ENCODE peak calls at places on chromosomes 13 and 19, in eight cellular contexts. Z is left lung, L is neural progenitor cell, S is left ventricle myocardium inferior, P is lung, J is psoas muscle, K is PC-9, F is heart left ventricle. I is an unnamed sample. For H3K4me1 and H3K36me3, the result is how much of the 10 kb centered on the place peaks cover.

GRCh38 chr19:1690570-1691307 is 38.3 kb upstream of the TCF3 start:
- DNase-seq in Z (no peak), L (peak), S (no peak), P (peak), J (no peak), K (no peak), F (no peak), I (no peak)

GRCh38 chr13:85666356-85666755 is 132.9 kb downstream of the SLITRK6 start:
- DNase-seq in Z (no peak), L (peak), S (no peak), P (no peak), J (no peak), K (no peak), F (no peak), I (no peak)

GRCh38 chr19:14371321-14371821 is 9.9 kb upstream of the ADGRE5 start:
- DNase-seq in Z (no peak), L (no peak), S (no peak), P (no peak), J (no peak), K (no peak), F (no peak), I (no peak)

GRCh38 chr13:114284680-114285079 is 3.3 kb downstream of the UPF3A start:
- DNase-seq in Z (no peak), L (no peak), S (no peak), P (no peak), J (no peak), K (no peak), F (no peak), I (no peak)

GRCh38 chr13:101544979-101545378 is 92.5 kb downstream of the ITGBL1 start:
- DNase-seq in Z (no peak), L (no peak), S (no peak), P (no peak), J (no peak), K (no peak), F (no peak), I (no peak)

GRCh38 chr19:11964858-11965645 is at the start of gene ZNF763:
- DNase-seq in Z (peak), L (peak), S (peak), P (peak), J (peak), K (no peak), F (peak), I (peak)

GRCh38 chr13:27913116-27913515 is 6.7 kb upstream of the PDX1 start:
- DNase-seq in Z (no peak), L (no peak), S (no peak), P (no peak), J (no peak), K (peak), F (no peak), I (no peak)

GRCh38 chr13:113493315-113493951 is 2.9 kb upstream of the DCUN1D2 start:
- DNase-seq in Z (no peak), L (no peak), S (no peak), P (no peak), J (no peak), K (peak), F (no peak), I (no peak)

GRCh38 chr19:14476663-14477401 is 1.7 kb upstream of the PTGER1 start:
- DNase-seq in Z (peak), L (no peak), S (no peak), P (no peak), J (peak), K (peak), F (peak), I (no peak)

GRCh38 chr19:38224014-38224862 is at the start of gene DPF1:
- DNase-seq in Z (peak), L (peak), S (peak), P (no peak), J (peak), K (peak), F (peak), I (no peak)

GRCh38 chr19:33456076-33456844 is 65.3 kb downstream of the PEPD start:
- DNase-seq in Z (peak), L (no peak), S (no peak), P (no peak), J (no peak), K (no peak), F (no peak), I (no peak)

GRCh38 chr13:25409938-25410337 is 38.2 kb downstream of the ATP8A2 start:
- DNase-seq in Z (no peak), L (no peak), S (no peak), P (no peak), J (no peak), K (no peak), F (no peak), I (no peak)

GRCh38 chr13:28340272-28340793 is 154.6 kb downstream of the FLT1 start:
- DNase-seq in Z (no peak), L (no peak), S (no peak), P (no peak), J (no peak), K (no peak), F (no peak), I (no peak)

GRCh38 chr13:95723428-95723827 is 46.5 kb downstream of the DNAJC3 start:
- DNase-seq in Z (no peak), L (no peak), S (no peak), P (no peak), J (no peak), K (no peak), F (no peak), I (no peak)

GRCh38 chr13:99214232-99214631 is 13.6 kb downstream of the UBAC2 start:
- DNase-seq in Z (no peak), L (no peak), S (no peak), P (no peak), J (no peak), K (peak), F (no peak), I (no peak)
- H3K4me1 ChIP-seq in Z (under half), L (under half), S (under half), P (under half), J (under half), K (under half), F (under half), I (under half)

GRCh38 chr19:5219551-5220304 is 120.9 kb downstream of the PTPRS start:
- DNase-seq in Z (no peak), L (no peak), S (no peak), P (no peak), J (no peak), K (no peak), F (no peak), I (no peak)
- H3K36me3 ChIP-seq in Z (under half), L (under half), S (half or more), P (under half), J (half or more), K (under half), F (under half), I (half or more)

GRCh38 chr13:76711515-76712182 is 174.6 kb downstream of the KCTD12 start:
- DNase-seq in Z (no peak), L (no peak), S (no peak), P (no peak), J (peak), K (no peak), F (peak), I (no peak)
- H3K4me1 ChIP-seq in Z (under half), L (under half), S (under half), P (under half), J (under half), K (under half), F (under half), I (under half)

GRCh38 chr13:36098080-36098479 is 33.1 kb downstream of the DCLK1 start:
- DNase-seq in Z (no peak), L (no peak), S (no peak), P (no peak), J (no peak), K (no peak), F (no peak), I (no peak)

GRCh38 chr13:36105726-36106125 is 25.5 kb downstream of the DCLK1 start:
- DNase-seq in Z (no peak), L (no peak), S (no peak), P (no peak), J (no peak), K (no peak), F (no peak), I (no peak)

GRCh38 chr13:36096411-36097184 is 34.6 kb downstream of the DCLK1 start:
- DNase-seq in Z (no peak), L (no peak), S (no peak), P (no peak), J (no peak), K (no peak), F (no peak), I (no peak)

GRCh38 chr13:36102721-36103120 is 28.5 kb downstream of the DCLK1 start:
- DNase-seq in Z (no peak), L (no peak), S (no peak), P (no peak), J (no peak), K (no peak), F (no peak), I (no peak)

DNA sequence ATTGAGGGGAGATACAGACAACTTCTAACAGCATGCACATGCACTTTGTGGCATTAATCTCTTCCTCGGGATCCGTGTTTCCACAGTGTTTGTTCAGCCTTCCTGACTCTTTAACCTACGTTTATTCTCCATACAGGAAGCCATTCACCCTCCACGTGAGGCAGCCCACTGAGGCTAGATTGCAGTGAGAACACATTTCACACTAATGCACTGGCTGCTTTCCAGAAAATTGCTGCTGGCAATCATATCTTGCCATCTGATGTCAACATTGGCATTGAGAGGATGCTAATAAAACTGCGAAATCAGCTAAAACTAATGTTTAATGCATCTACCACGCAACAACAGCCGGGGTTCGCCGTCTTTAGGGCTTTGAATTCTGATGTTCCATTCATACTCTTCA is 30.0 kb downstream of the DCLK1 start:
- DNase-seq in Z (no peak), L (no peak), S (no peak), P (no peak), J (no peak), K (no peak), F (no peak), I (no peak)
- H3K36me3 ChIP-seq in Z (under half), L (under half), S (under half), P (under half), J (under half), K (under half), F (under half), I (under half)